ENCODE peak calls at places on chromosome 3, in six cellular contexts. L is uterus, J is A549, N is Peyer's patch, D is sigmoid colon, K is transverse colon. B is an unnamed sample.

GRCh38 chr3:72679540-72680198 is 168.6 kb downstream of the SHQ1 start:
- DNase-seq in L (no peak), J (no peak), N (no peak), D (no peak), K (no peak), B (no peak)

GRCh38 chr3:159854500-159855124 is 134.0 kb upstream of the IL12A start:
- DNase-seq in L (no peak), J (peak; percentile 69), N (no peak), D (no peak), K (no peak), B (no peak)

GRCh38 chr3:14803101-14803980 is 15.4 kb upstream of the FGD5 start:
- DNase-seq in L (no peak), J (peak; percentile 68), N (peak; percentile 87), D (peak; percentile 68), K (peak; percentile 72), B (no peak)

GRCh38 chr3:114718897-114719208 is 425.0 kb downstream of the TIGIT start:
- DNase-seq in L (no peak), J (no peak), N (no peak), D (no peak), K (no peak), B (no peak)

GRCh38 chr3:34056951-34057390 is 258.5 kb downstream of the PDCD6IP start:
- DNase-seq in L (no peak), J (peak; percentile 63), N (no peak), D (no peak), K (no peak), B (no peak)

GRCh38 chr3:64216706-64217105 is 8.6 kb downstream of the PRICKLE2 start:
- DNase-seq in L (no peak), J (no peak), N (no peak), D (no peak), K (no peak), B (no peak)

GRCh38 chr3:18434731-18435130 is 9.6 kb upstream of the SATB1 start:
- DNase-seq in L (no peak), J (no peak), N (no peak), D (no peak), K (no peak), B (no peak)

GRCh38 chr3:136281966-136282554 is 31.9 kb downstream of the PCCB start:
- DNase-seq in L (peak; percentile 28), J (no peak), N (no peak), D (no peak), K (no peak), B (no peak)

GRCh38 chr3:36484386-36484785 is 104.1 kb downstream of the STAC start:
- DNase-seq in L (no peak), J (no peak), N (no peak), D (no peak), K (no peak), B (no peak)

GRCh38 chr3:177459397-177459796 is 262.1 kb upstream of the TBL1XR1 start:
- DNase-seq in L (no peak), J (no peak), N (no peak), D (no peak), K (no peak), B (no peak)

GRCh38 chr3:38459499-38460048 is 5.9 kb downstream of the ACVR2B start:
- DNase-seq in L (no peak), J (no peak), N (no peak), D (no peak), K (no peak), B (no peak)

GRCh38 chr3:126339466-126339865 is 17.7 kb downstream of the KLF15 start:
- DNase-seq in L (no peak), J (no peak), N (no peak), D (peak; percentile 60), K (peak; percentile 1), B (peak; percentile 6)

GRCh38 chr3:46844397-46844796 is 18.8 kb downstream of the MYL3 start:
- DNase-seq in L (no peak), J (no peak), N (no peak), D (no peak), K (no peak), B (no peak)

GRCh38 chr3:68007621-68008226 is 353.3 kb upstream of the SUCLG2 start:
- DNase-seq in L (no peak), J (no peak), N (no peak), D (no peak), K (no peak), B (no peak)

GRCh38 chr3:128991355-128991895 is 2.5 kb downstream of the CFAP92 start:
- DNase-seq in L (no peak), J (no peak), N (peak; percentile 33), D (peak; percentile 40), K (no peak), B (no peak)

GRCh38 chr3:62007036-62007435 is 366.3 kb downstream of the FEZF2 start:
- DNase-seq in L (no peak), J (no peak), N (no peak), D (no peak), K (no peak), B (no peak)

GRCh38 chr3:134357914-134358811 is 16.1 kb downstream of the AMOTL2 start:
- DNase-seq in L (peak; percentile 42), J (peak; percentile 82), N (peak; percentile 46), D (peak; percentile 81), K (no peak), B (no peak)

GRCh38 chr3:48493203-48493501 is 10.8 kb downstream of the SHISA5 start:
- DNase-seq in L (no peak), J (no peak), N (no peak), D (no peak), K (no peak), B (no peak)

GRCh38 chr3:10816019-10816862 is at the start of gene SLC6A11:
- DNase-seq in L (peak; percentile 18), J (no peak), N (no peak), D (no peak), K (no peak), B (no peak)

GRCh38 chr3:195140816-195141793 is 129.9 kb downstream of the XXYLT1 start:
- DNase-seq in L (no peak), J (no peak), N (no peak), D (no peak), K (no peak), B (no peak)

GRCh38 chr3:116614795-116615362 is 94.7 kb upstream of the TUSC7 start:
- DNase-seq in L (no peak), J (no peak), N (no peak), D (no peak), K (no peak), B (no peak)

GRCh38 chr3:66490214-66490613 is 10.6 kb downstream of the LRIG1 start:
- DNase-seq in L (no peak), J (no peak), N (peak; percentile 69), D (no peak), K (peak; percentile 39), B (no peak)

GRCh38 chr3:37074178-37074577 is 80.9 kb downstream of the MLH1 start:
- DNase-seq in L (no peak), J (no peak), N (no peak), D (no peak), K (no peak), B (no peak)

GRCh38 chr3:25547103-25547502 is 117.6 kb downstream of the TOP2B start:
- DNase-seq in L (no peak), J (no peak), N (no peak), D (no peak), K (no peak), B (no peak)

GRCh38 chr3:32045091-32045964 is 61.1 kb upstream of the GPD1L start:
- DNase-seq in L (peak; percentile 42), J (peak; percentile 77), N (no peak), D (no peak), K (peak; percentile 46), B (peak; percentile 78)

GRCh38 chr3:65677486-65677885 is 361.2 kb downstream of the MAGI1 start:
- DNase-seq in L (no peak), J (no peak), N (no peak), D (no peak), K (no peak), B (no peak)

GRCh38 chr3:151228291-151229125 is 25.5 kb upstream of the GPR171 start:
- DNase-seq in L (no peak), J (peak; percentile 33), N (no peak), D (no peak), K (no peak), B (no peak)

DNA sequence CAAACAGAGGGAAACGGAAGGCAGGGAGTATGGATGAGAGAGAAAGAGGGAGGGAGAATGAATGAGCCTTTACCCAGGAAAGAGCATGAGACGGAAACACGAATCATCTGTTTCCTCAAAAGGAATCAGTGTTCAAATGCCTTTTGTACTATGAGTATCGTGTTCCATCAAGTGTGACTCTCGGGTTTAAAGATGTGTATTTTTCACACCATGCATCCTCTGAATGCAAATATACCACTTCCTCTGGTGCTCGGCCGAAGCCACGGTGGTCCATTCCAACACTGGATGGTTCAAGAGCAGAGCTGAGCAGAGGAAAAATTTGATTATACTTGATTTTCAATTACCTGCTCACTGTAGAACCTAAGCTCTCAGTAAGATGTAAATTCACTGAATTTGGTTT is 505.1 kb downstream of the MECOM start:
- DNase-seq in L (no peak), J (no peak), N (no peak), D (no peak), K (no peak), B (no peak)
- H3K4me3 ChIP-seq in L (no peak overlapping the region), J (no peak overlapping the region), N (no peak overlapping the region), D (no peak overlapping the region), K (no peak overlapping the region), B (no peak overlapping the region)

GRCh38 chr3:16262195-16262594 is 2.5 kb downstream of the DPH3 start:
- DNase-seq in L (no peak), J (no peak), N (no peak), D (no peak), K (no peak), B (no peak)

GRCh38 chr3:16264174-16264707 is 502 bp downstream of the DPH3 start:
- DNase-seq in L (no peak), J (no peak), N (no peak), D (no peak), K (no peak), B (no peak)

GRCh38 chr3:16266714-16267113 is 1.7 kb downstream of the OXNAD1 start:
- DNase-seq in L (no peak), J (no peak), N (no peak), D (no peak), K (no peak), B (no peak)

GRCh38 chr3:16265455-16265786 is 409 bp downstream of the OXNAD1 start:
- DNase-seq in L (no peak), J (no peak), N (no peak), D (no peak), K (no peak), B (no peak)

GRCh38 chr3:16264708-16265454 is at the start of the genes DPH3 and OXNAD1:
- DNase-seq in L (peak; percentile 100), J (peak; percentile 99), N (peak; percentile 100), D (peak; percentile 100), K (peak; percentile 100), B (peak; percentile 100)
- TF ChIP-seq POLR2A in L (peak; percentile 67), J (peak; percentile 75), N (peak; percentile 77), D (peak; percentile 60), K (peak; percentile 92), B (peak; percentile 24)

DNA sequence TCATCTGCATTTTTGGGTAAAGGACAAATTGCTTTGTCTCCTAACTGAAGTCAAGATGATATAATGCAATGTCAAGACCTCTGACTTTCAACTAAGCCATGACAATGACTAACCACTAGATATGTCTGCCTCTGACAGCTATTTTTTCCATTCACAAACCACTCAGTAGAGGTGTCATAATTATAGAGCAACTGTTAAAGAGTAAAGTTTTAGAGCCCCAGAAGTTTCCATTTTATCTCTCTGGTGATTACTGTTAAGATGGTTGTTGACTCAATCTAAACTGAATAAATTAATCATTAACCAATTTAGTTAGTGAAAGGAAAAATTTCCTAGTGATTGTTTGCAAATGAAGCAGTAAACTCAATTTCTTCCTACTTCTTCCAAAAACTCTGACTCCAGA is 779.9 kb downstream of the GRM7 start:
- DNase-seq in L (no peak), J (no peak), N (no peak), D (no peak), K (no peak), B (no peak)
- H3K4me1 ChIP-seq in L (no peaks in the 10 kb centered on the region), J (no peaks in the 10 kb centered on the region), N (no peaks in the 10 kb centered on the region), D (no peaks in the 10 kb centered on the region), K (no peaks in the 10 kb centered on the region), B (no peaks in the 10 kb centered on the region)

GRCh38 chr3:149332781-149333517 is 487 bp downstream of the TM4SF18 start:
- DNase-seq in L (no peak), J (peak; percentile 24), N (no peak), D (no peak), K (no peak), B (no peak)
- H3K4me3 ChIP-seq in L (peak overlapping the region; percentile 6), J (peak overlapping the region; percentile 39), N (no peak overlapping the region), D (no peak overlapping the region), K (no peak overlapping the region), B (peak overlapping the region; percentile 32)

B was measured in adrenal gland.